ENCODE peak calls at places on chromosome 1, in five cellular contexts. A, O, R, L and K are unnamed samples. For H4K20me1, the result is how much of the 10 kb centered on the place peaks cover.

GRCh38 chr1:41713557-41714327 is 205.0 kb downstream of the HIVEP3 start:
- DNase-seq in O (no peak), L (no peak), A (peak), R (no peak), K (no peak)

GRCh38 chr1:245915406-245915805 is 591.7 kb downstream of the SMYD3 start:
- DNase-seq in R (no peak), O (no peak), L (no peak), A (no peak), K (no peak)

GRCh38 chr1:165367375-165367993 is 11.0 kb upstream of the LMX1A start:
- DNase-seq in O (peak), A (peak), R (peak), L (peak), K (peak)

GRCh38 chr1:8666394-8667167 is 150.9 kb downstream of the RERE start:
- DNase-seq in O (no peak), R (no peak), L (no peak), A (no peak), K (no peak)

GRCh38 chr1:203682401-203683383 is 56.1 kb downstream of the ATP2B4 start:
- DNase-seq in O (no peak), R (peak), L (peak), A (no peak), K (no peak)

GRCh38 chr1:117240547-117240946 is 29.8 kb upstream of the VTCN1 start:
- DNase-seq in O (no peak), R (no peak), L (no peak), A (peak), K (no peak)

GRCh38 chr1:26538480-26539412 is 9.2 kb downstream of the RPS6KA1 start:
- DNase-seq in O (peak), L (peak), A (peak), R (peak), K (no peak)

GRCh38 chr1:1373493-1374067 is 1.4 kb downstream of the AURKAIP1 start:
- DNase-seq in O (no peak), A (no peak), R (no peak), L (no peak), K (no peak)

GRCh38 chr1:150995896-150996295 is 10.8 kb downstream of the MINDY1 start:
- DNase-seq in O (peak), L (peak), R (peak), A (peak), K (no peak)

GRCh38 chr1:28374297-28374696 is 4.8 kb downstream of the PHACTR4 start:
- DNase-seq in R (no peak), L (no peak), O (no peak), A (peak), K (no peak)

GRCh38 chr1:59429651-59430050 is 132.8 kb downstream of the FGGY start:
- DNase-seq in A (no peak), R (no peak), O (no peak), L (no peak), K (no peak)

GRCh38 chr1:239169276-239169675 is 217.1 kb upstream of the CHRM3 start:
- DNase-seq in O (no peak), A (no peak), R (no peak), L (no peak), K (no peak)

GRCh38 chr1:187948170-187948794 is 1119.5 kb downstream of the PLA2G4A start:
- DNase-seq in O (no peak), A (no peak), R (no peak), L (no peak), K (no peak)

GRCh38 chr1:204478166-204478899 is 16.3 kb downstream of the PIK3C2B start:
- DNase-seq in A (no peak), L (no peak), R (no peak), O (no peak), K (no peak)

GRCh38 chr1:12566484-12567287 is 51.3 kb downstream of the DHRS3 start:
- DNase-seq in O (no peak), A (no peak), L (no peak), R (no peak), K (no peak)

GRCh38 chr1:36722871-36723270 is 240.2 kb upstream of the CSF3R start:
- DNase-seq in O (no peak), L (no peak), A (no peak), R (no peak), K (no peak)

GRCh38 chr1:214370585-214370984 is 89.6 kb downstream of the SMYD2 start:
- DNase-seq in O (no peak), A (no peak), L (no peak), R (no peak), K (no peak)

GRCh38 chr1:66925944-66926343 is 1.2 kb downstream of the MIER1 start:
- DNase-seq in R (no peak), A (peak), O (peak), L (peak), K (no peak)

GRCh38 chr1:145849356-145850165 is 4.1 kb downstream of the NUDT17 start:
- DNase-seq in A (peak), L (peak), R (no peak), O (peak), K (no peak)

GRCh38 chr1:212609701-212610574 is 1.4 kb downstream of the ATF3 start:
- DNase-seq in A (peak), O (no peak), R (no peak), L (no peak), K (no peak)

GRCh38 chr1:212377644-212378043 is 37.0 kb downstream of the PACC1 start:
- DNase-seq in A (no peak), O (no peak), L (no peak), R (no peak), K (no peak)

DNA sequence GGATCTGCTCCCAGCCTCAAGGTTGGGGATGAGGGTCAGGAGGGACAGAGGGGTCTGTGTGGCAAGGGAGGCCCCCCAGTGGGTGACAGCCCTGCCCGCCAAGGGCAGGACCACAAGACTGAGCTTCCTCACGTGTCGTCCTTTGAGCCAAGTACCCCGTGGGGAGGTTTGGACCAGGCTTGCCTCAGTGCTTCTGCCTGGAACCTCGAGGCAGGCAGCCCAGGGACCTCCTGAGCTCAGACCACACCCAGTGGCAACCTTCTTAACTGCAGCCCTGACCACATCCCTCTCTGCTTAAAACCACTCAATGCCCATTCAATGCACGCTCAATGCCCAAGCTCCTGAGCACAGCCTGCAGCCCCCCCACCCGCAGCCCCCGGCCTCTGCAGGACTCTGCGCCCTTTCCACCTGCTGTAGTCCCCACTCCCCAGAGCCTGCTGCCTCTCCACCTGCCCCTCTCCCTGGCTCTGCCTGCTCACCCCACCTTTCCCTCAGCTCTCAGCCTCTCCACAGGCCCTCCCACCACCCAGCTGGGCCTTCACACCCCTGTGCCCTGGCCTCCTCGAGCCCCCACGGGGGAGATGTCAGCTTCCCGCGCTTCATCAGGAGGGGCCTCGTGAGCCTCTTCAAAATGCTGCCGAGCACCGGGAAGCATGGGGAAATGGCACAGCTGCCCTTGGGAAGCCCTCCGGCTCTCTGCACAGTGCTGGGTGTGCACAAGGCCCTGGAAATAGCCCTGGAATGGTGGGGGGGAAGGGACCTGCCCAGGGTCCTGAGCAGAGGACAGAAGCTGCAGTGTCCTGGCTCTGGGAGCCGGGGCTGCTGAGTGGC is 129.3 kb upstream of the VAMP3 start:
- DNase-seq in A (no peak), L (no peak), O (peak), R (no peak), K (no peak)
- H4K20me1 ChIP-seq in A (under half), L (under half), O (under half), R (under half), K (under half)

GRCh38 chr1:233998926-233999325 is 94.5 kb downstream of the SLC35F3 start:
- DNase-seq in R (no peak), A (no peak), O (peak), L (no peak), K (no peak)
- H3K4me2 ChIP-seq in R (no peak), A (no peak), O (peak), L (no peak), K (no peak)

DNA sequence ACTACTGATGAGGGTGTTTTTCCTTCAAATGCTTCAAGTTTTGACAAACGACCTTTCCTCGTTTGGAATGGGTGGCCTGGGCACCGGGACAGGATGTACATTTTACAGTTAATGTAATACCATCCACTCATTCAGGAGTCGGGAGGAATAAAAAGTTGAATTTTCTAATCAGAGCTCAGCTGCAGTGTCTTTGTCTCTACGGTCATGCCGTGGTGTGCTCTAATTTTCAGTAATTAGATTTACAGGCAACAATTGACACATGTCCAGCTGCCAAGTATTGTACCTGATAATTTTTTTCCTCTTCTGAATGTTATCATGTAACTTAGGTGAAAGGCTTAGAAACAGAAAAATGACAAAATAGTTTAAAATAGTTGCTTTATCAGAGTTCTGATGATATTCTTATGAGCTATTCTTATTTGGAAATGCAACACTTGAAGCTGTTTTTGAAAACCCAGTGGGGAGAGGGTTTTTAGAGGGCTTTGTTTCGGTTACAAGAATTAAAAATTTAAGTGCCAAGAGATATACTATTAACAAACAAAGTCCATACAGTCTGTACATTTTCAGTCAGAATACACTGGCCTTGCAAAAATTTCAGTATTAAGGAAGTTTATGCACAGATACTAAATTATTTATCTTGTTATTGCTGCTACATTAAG is 1.0 kb downstream of the CDKN2C start:
- DNase-seq in R (no peak), A (peak), L (peak), O (no peak), K (no peak)
- H4K20me1 ChIP-seq in R (under half), A (under half), L (under half), O (half or more), K (under half)

GRCh38 chr1:38614861-38615260 is 244.7 kb downstream of the RRAGC start:
- DNase-seq in L (no peak), R (no peak), O (peak), A (no peak), K (no peak)
- H3K4me2 ChIP-seq in L (no peak), R (no peak), O (peak), A (no peak), K (no peak)